ENCODE peak calls at places on chromosomes 5 and 9, in four cellular contexts. L is CD4-positive, alpha-beta T cell; T is stomach; W is hepatocyte. N is an unnamed sample. For H3K9me3, the result is how much of the 10 kb centered on the place peaks cover.

GRCh38 chr5:157926171-157926671 is 67.3 kb upstream of the CLINT1 start:
- DNase-seq in T (no peak), W (peak), L (no peak), N (peak)

GRCh38 chr5:164000819-164001218 is 495.4 kb downstream of the MAT2B start:
- DNase-seq in W (no peak), L (no peak), T (no peak), N (no peak)

GRCh38 chr5:17154211-17154996 is 63.0 kb upstream of the BASP1 start:
- DNase-seq in W (no peak), L (no peak), T (no peak), N (peak)

GRCh38 chr9:108550111-108550510 is 305.7 kb downstream of the ACTL7B start:
- DNase-seq in L (no peak), W (no peak), T (no peak), N (no peak)

GRCh38 chr9:134611046-134611445 is 30.6 kb upstream of the COL5A1 start:
- DNase-seq in W (no peak), L (no peak), T (no peak), N (no peak)

GRCh38 chr5:115392611-115393010 is 96.2 kb upstream of the CCDC112 start:
- DNase-seq in T (no peak), L (no peak), W (no peak), N (no peak)

GRCh38 chr5:88140396-88140862 is 128.2 kb downstream of the TMEM161B start:
- DNase-seq in T (peak), L (no peak), W (peak), N (no peak)

GRCh38 chr5:140041492-140042421 is 1.3 kb downstream of the NRG2 start:
- DNase-seq in L (peak), T (peak), W (peak), N (peak)

GRCh38 chr5:172533399-172534228 is 79.3 kb upstream of the SH3PXD2B start:
- DNase-seq in T (no peak), L (no peak), W (no peak), N (no peak)

GRCh38 chr9:18466101-18466500 is 7.9 kb upstream of the ADAMTSL1 start:
- DNase-seq in T (no peak), L (no peak), W (no peak), N (peak)

GRCh38 chr5:135880278-135880677 is 15.4 kb downstream of the IL9 start:
- DNase-seq in L (no peak), T (no peak), W (no peak), N (no peak)

GRCh38 chr5:1285883-1286291 is 9.0 kb downstream of the TERT start:
- DNase-seq in T (no peak), L (no peak), W (no peak), N (no peak)

GRCh38 chr9:98034593-98035546 is 21.7 kb upstream of the NANS start:
- DNase-seq in W (peak), T (peak), L (peak), N (peak)

GRCh38 chr5:9009931-9010652 is 535.8 kb downstream of the SEMA5A start:
- DNase-seq in T (no peak), W (no peak), L (no peak), N (no peak)

GRCh38 chr5:170434953-170435605 is 45.9 kb upstream of the KCNMB1 start:
- DNase-seq in T (peak), L (peak), W (peak), N (peak)

GRCh38 chr9:113349434-113350337 is at the start of gene BSPRY:
- DNase-seq in T (peak), L (peak), W (peak), N (peak)

GRCh38 chr5:136994154-136994553 is 505.0 kb downstream of the SPOCK1 start:
- DNase-seq in L (no peak), T (no peak), W (no peak), N (no peak)

GRCh38 chr9:137369911-137370630 is 52.9 kb downstream of the EXD3 start:
- DNase-seq in W (no peak), L (no peak), T (no peak), N (no peak)

GRCh38 chr9:137367506-137368430 is 55.2 kb downstream of the EXD3 start:
- DNase-seq in W (no peak), T (no peak), L (no peak), N (no peak)

GRCh38 chr9:137366891-137367381 is 56.0 kb downstream of the EXD3 start:
- DNase-seq in L (no peak), T (no peak), W (no peak), N (no peak)

GRCh38 chr9:137369111-137369787 is 53.7 kb downstream of the EXD3 start:
- DNase-seq in T (no peak), L (no peak), W (no peak), N (no peak)

GRCh38 chr9:137368431-137369110 is 54.4 kb downstream of the EXD3 start:
- DNase-seq in W (no peak), L (no peak), T (no peak), N (no peak)
- H3K27ac ChIP-seq in W (no peak), L (no peak), T (no peak), N (peak)

GRCh38 chr5:126074538-126074937 is 348.7 kb upstream of the GRAMD2B start:
- DNase-seq in T (no peak), W (no peak), L (no peak), N (no peak)
- H3K9me3 ChIP-seq in T (under half), W (under half), L (under half), N (under half)

GRCh38 chr5:151034422-151035379 is 14.3 kb downstream of the GPX3 start:
- DNase-seq in T (no peak), W (no peak), L (no peak), N (no peak)
- H3K27ac ChIP-seq in T (no peak), W (no peak), L (no peak), N (no peak)

GRCh38 chr5:179195561-179196419 is 135.6 kb downstream of the ZNF354C start:
- DNase-seq in L (no peak), W (no peak), T (no peak), N (no peak)
- H3K9me3 ChIP-seq in L (under half), W (under half), T (under half), N (under half)

DNA sequence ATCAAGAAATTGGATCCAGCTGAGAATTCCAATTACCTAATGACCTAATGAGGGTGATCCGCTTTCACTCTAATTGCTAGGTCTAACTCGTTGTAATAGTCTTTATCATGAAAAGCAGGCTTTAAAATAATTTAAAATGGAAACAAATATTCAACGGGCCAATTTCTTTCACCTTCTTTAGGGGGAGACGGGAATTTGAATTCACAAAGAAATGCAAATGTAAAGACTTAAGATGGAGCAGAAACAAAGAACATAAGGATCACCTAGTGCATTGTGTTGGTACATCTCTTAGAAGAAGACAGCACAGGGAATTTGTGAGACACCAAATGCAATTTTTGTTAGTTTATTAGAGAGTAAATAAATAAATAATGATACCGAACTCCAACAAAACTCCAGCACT is 1.5 kb upstream of the KCNN2 start:
- DNase-seq in L (no peak), T (no peak), W (no peak), N (no peak)
- H3K27ac ChIP-seq in L (no peak), T (no peak), W (no peak), N (no peak)

DNA sequence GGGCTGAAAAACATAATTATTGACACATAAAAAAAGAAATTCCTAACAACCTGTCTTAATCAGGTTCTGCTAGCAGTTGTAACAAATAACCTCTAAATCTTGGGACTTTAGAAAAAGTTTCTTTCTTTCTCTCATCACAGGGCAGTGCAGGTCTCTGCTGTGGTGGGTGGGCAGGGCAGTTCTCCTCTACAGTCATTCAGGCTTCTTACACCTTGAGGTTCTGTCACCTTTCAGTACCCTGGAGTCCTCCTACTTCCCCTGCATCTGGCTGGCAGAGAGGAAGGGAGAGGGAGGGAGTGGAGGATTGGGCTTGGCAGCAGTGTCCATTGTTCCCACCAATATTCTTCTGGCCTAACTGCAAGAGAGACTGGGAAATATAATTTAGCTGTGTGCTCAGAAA is 112.2 kb upstream of the ANKRD55 start:
- DNase-seq in L (no peak), T (no peak), W (no peak), N (no peak)
- H3K9me3 ChIP-seq in L (under half), T (under half), W (under half), N (under half)

GRCh38 chr5:59189482-59189881 is 606.6 kb downstream of the RAB3C start:
- DNase-seq in W (no peak), L (no peak), T (no peak), N (no peak)
- H3K27ac ChIP-seq in W (no peak), L (no peak), T (peak), N (no peak)

N was measured in small intestine.